ENCODE peak calls at places on chromosomes 16 and 17, in five cellular contexts. K is uterus, L is adrenal gland, T is A549, B is IMR-90. Y is an unnamed sample.

GRCh38 chr16:3112058-3112880 is at the start of gene ZNF205:
- DNase-seq in K (peak), L (peak), T (peak), B (peak), Y (peak)

GRCh38 chr16:17469011-17469741 is 1.6 kb downstream of the XYLT1 start:
- DNase-seq in K (no peak), L (peak), T (no peak), B (peak), Y (peak)

GRCh38 chr17:82092995-82093751 is 4.9 kb downstream of the FASN start:
- DNase-seq in K (no peak), L (no peak), T (no peak), B (no peak), Y (no peak)

GRCh38 chr16:69555437-69555836 is 10.3 kb upstream of the NFAT5 start:
- DNase-seq in K (no peak), L (no peak), T (no peak), B (no peak), Y (no peak)

GRCh38 chr16:22098538-22099255 is 6.4 kb downstream of the VWA3A start:
- DNase-seq in K (no peak), L (peak), T (peak), B (peak), Y (no peak)

GRCh38 chr16:58084635-58085034 is 44.5 kb downstream of the CFAP20 start:
- DNase-seq in K (no peak), L (no peak), T (no peak), B (no peak), Y (no peak)

GRCh38 chr16:75322706-75323105 is 71.3 kb upstream of the BCAR1 start:
- DNase-seq in K (no peak), L (peak), T (no peak), B (peak), Y (no peak)

GRCh38 chr16:57611184-57611583 is 17.2 kb upstream of the ADGRG1 start:
- DNase-seq in K (no peak), L (no peak), T (peak), B (peak), Y (no peak)

GRCh38 chr16:1708768-1709180 is 2.8 kb downstream of the MAPK8IP3 start:
- DNase-seq in K (no peak), L (peak), T (no peak), B (peak), Y (no peak)

GRCh38 chr17:19741832-19742457 is 6.2 kb downstream of the ALDH3A1 start:
- DNase-seq in K (no peak), L (no peak), T (no peak), B (no peak), Y (no peak)

GRCh38 chr16:12951392-12951791 is 50.0 kb downstream of the SHISA9 start:
- DNase-seq in K (no peak), L (no peak), T (no peak), B (no peak), Y (no peak)

GRCh38 chr17:58956997-58957724 is 149.5 kb downstream of the TRIM37 start:
- DNase-seq in K (no peak), L (no peak), T (no peak), B (peak), Y (no peak)

GRCh38 chr16:72312862-72313261 is 140.9 kb upstream of the PMFBP1 start:
- DNase-seq in K (no peak), L (no peak), T (no peak), B (peak), Y (no peak)

GRCh38 chr16:57846078-57846697 is 43.9 kb upstream of the KIFC3 start:
- DNase-seq in K (no peak), L (no peak), T (no peak), B (no peak), Y (no peak)

GRCh38 chr16:30737794-30738648 is 10.2 kb upstream of the PHKG2 start:
- DNase-seq in K (no peak), L (no peak), T (no peak), B (no peak), Y (no peak)

GRCh38 chr16:50762241-50762640 is 20.4 kb downstream of the CYLD start:
- DNase-seq in K (no peak), L (no peak), T (no peak), B (peak), Y (no peak)

GRCh38 chr16:1938316-1938715 is 4.7 kb downstream of the MSRB1 start:
- DNase-seq in K (no peak), L (no peak), T (no peak), B (no peak), Y (no peak)

GRCh38 chr17:8366231-8366630 is 10.3 kb downstream of the KRABD2 start:
- DNase-seq in K (peak), L (peak), T (no peak), B (peak), Y (no peak)

GRCh38 chr17:68627956-68628355 is 26.8 kb upstream of the FAM20A start:
- DNase-seq in K (peak), L (no peak), T (no peak), B (no peak), Y (peak)

GRCh38 chr16:82598766-82599165 is 28.0 kb upstream of the CDH13 start:
- DNase-seq in K (no peak), L (no peak), T (no peak), B (no peak), Y (no peak)

GRCh38 chr17:74840989-74841666 is 18.6 kb downstream of the GRIN2C start:
- DNase-seq in K (peak), L (peak), T (no peak), B (peak), Y (peak)

GRCh38 chr16:3960049-3960809 is 79.7 kb upstream of the CREBBP start:
- DNase-seq in K (no peak), L (no peak), T (peak), B (no peak), Y (no peak)

GRCh38 chr17:50346313-50347086 is 574 bp downstream of the XYLT2 start:
- DNase-seq in K (peak), L (peak), T (peak), B (no peak), Y (peak)

DNA sequence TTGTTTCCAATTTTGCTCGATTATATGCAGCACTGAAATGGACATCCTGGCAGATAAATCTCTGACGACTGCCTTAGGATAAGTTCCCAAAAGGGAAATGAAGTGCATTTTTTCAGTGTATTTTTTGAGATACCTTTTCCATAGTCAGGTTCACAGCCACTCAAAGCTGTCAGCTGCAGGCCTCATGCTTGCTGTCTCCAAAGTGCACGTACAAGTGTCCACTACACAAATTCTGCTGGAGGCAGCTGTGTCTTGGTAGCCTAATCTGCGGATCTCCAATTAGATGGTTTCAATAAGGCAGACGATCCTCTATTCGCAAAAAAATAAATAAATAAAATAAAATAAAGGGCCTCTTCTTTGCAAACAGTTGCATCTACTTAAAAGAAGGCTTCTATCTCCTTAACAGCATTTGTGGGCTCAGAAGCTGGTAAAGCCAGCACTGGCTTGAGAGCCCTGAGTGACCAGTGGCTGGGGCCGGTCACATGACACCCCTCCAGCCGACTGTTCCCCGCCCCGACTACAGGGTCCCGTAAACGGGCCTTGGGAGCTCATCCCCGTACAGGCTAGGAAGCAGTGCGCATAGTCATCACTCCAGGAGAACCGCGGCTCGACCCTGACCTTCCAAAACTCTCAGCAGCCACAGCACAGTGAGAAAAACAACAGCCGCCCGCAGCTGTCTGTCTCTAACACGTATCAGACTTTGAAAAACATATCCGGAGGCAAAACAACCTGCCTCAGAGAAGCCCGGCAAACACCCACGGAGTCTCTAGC is 18.8 kb downstream of the RPH3AL start:
- DNase-seq in K (peak), L (peak), T (no peak), B (peak), Y (peak)
- TF ChIP-seq POLR2A in K (peak), L (peak), T (no peak), B (no peak), Y (peak)

GRCh38 chr16:28925386-28926228 is 569 bp upstream of the RABEP2 start:
- DNase-seq in K (peak), L (peak), T (peak), B (peak), Y (peak)

GRCh38 chr16:28924762-28925385 is at the start of gene RABEP2:
- DNase-seq in K (peak), L (peak), T (peak), B (peak), Y (peak)

GRCh38 chr16:28923231-28923587 is 1.8 kb downstream of the RABEP2 start:
- DNase-seq in K (no peak), L (no peak), T (no peak), B (no peak), Y (no peak)

GRCh38 chr16:28923652-28924398 is 1.2 kb downstream of the RABEP2 start:
- DNase-seq in K (no peak), L (peak), T (no peak), B (no peak), Y (peak)

GRCh38 chr16:28924399-28924761 is 658 bp downstream of the RABEP2 start:
- DNase-seq in K (no peak), L (peak), T (no peak), B (no peak), Y (peak)
- TF ChIP-seq POLR2A in K (no peak), L (no peak), T (no peak), B (no peak), Y (peak)

GRCh38 chr16:70760221-70760620 is 40.7 kb downstream of the VAC14 start:
- DNase-seq in K (no peak), L (no peak), T (no peak), B (no peak), Y (no peak)
- TF ChIP-seq POLR2A in K (no peak), L (no peak), T (no peak), B (no peak), Y (no peak)

GRCh38 chr16:27203429-27204231 is at the start of gene KDM8:
- DNase-seq in K (peak), L (peak), T (peak), B (peak), Y (peak)
- TF ChIP-seq POLR2A in K (peak), L (peak), T (peak), B (peak), Y (peak)

DNA sequence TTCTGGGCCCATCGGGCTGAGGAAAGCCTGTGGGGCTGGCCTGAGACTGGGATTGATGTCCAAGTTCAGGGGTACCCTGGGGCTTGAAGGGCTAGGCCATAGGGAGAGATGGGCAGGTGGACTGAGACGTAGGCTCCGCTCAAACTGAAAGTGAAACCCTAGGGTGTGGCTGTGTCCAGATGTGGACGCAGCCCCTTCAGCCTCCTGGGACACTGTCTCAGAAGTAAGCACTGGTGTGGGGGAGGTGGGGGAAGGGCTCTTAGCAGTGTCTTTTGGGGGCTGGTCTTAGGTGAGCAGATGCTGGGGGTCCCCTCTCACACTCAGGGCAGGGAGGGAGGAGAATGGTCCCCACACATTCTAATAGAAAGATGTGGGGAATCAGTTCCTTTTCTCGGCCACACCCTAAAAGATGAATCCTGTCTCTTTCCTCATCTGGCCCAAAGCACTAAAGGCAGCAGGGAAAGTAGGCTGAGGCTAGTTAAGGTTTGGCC is 5.5 kb downstream of the FMNL1 start:
- DNase-seq in K (no peak), L (no peak), T (no peak), B (no peak), Y (peak)
- TF ChIP-seq POLR2A in K (no peak), L (no peak), T (no peak), B (no peak), Y (no peak)

GRCh38 chr17:32382526-32383223 is 32.7 kb downstream of the ZNF207 start:
- DNase-seq in K (no peak), L (no peak), T (no peak), B (no peak), Y (no peak)
- TF ChIP-seq POLR2A in K (no peak), L (no peak), T (no peak), B (no peak), Y (no peak)

GRCh38 chr17:28357061-28357900 is at the start of gene POLDIP2:
- DNase-seq in K (peak), L (peak), T (peak), B (peak), Y (peak)
- TF ChIP-seq POLR2A in K (peak), L (peak), T (peak), B (peak), Y (peak)

DNA sequence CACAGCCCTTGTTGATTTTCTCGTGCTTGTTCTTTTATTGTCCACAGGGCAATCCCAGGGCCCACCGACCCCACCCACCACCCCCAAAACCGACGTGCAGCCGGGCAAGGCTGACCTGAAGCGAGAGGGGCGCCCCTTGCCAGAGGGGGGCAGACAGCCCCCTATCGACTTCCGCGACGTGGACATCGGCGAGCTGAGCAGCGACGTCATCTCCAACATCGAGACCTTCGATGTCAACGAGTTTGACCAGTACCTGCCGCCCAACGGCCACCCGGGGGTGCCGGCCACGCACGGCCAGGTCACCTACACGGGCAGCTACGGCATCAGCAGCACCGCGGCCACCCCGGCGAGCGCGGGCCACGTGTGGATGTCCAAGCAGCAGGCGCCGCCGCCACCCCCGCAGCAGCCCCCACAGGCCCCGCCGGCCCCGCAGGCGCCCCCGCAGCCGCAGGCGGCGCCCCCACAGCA is 2.7 kb downstream of the SOX9 start:
- DNase-seq in K (no peak), L (no peak), T (no peak), B (no peak), Y (no peak)
- TF ChIP-seq POLR2A in K (no peak), L (no peak), T (no peak), B (no peak), Y (no peak)

GRCh38 chr17:40190197-40191021 is 13.1 kb downstream of the RAPGEFL1 start:
- DNase-seq in K (no peak), L (no peak), T (peak), B (no peak), Y (no peak)

GRCh38 chr17:40191237-40192208 is 14.3 kb downstream of the RAPGEFL1 start:
- DNase-seq in K (peak), L (peak), T (peak), B (peak), Y (peak)

GRCh38 chr17:40182606-40183005 is 5.3 kb downstream of the RAPGEFL1 start:
- DNase-seq in K (no peak), L (no peak), T (no peak), B (no peak), Y (no peak)

GRCh38 chr17:40188694-40189093 is 11.4 kb downstream of the RAPGEFL1 start:
- DNase-seq in K (no peak), L (no peak), T (no peak), B (no peak), Y (no peak)

DNA sequence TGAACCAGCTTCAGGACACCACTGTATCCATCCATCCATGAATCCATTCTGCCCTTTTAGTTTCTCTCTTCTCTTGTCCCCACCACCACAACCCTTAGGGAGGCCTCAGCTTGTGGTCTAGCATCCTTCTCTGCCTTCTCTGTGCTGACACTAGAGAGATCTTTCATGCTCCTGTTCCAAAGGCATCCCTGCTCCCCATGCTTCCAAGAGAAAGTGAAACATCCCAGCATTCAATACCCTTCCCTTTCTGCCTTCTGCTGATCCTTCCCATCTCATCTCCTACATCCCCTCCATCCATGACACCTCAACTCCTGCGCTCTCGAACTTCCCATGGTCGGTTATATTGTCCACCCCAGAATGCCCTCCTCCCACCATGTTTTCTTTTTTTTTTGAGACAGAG is 10.0 kb downstream of the RAPGEFL1 start:
- DNase-seq in K (no peak), L (no peak), T (no peak), B (no peak), Y (no peak)
- TF ChIP-seq POLR2A in K (no peak), L (no peak), T (no peak), B (no peak), Y (no peak)

GRCh38 chr16:89506113-89506504 is 2.1 kb upstream of the SPG7 start:
- DNase-seq in K (no peak), L (no peak), T (no peak), B (no peak), Y (no peak)

GRCh38 chr16:89504061-89504460 is 4.1 kb upstream of the SPG7 start:
- DNase-seq in K (no peak), L (no peak), T (no peak), B (no peak), Y (no peak)

GRCh38 chr16:89506791-89507191 is 1.4 kb upstream of the SPG7 start:
- DNase-seq in K (no peak), L (no peak), T (no peak), B (no peak), Y (no peak)

GRCh38 chr16:89507219-89507833 is 877 bp upstream of the SPG7 start:
- DNase-seq in K (no peak), L (no peak), T (no peak), B (no peak), Y (no peak)

DNA sequence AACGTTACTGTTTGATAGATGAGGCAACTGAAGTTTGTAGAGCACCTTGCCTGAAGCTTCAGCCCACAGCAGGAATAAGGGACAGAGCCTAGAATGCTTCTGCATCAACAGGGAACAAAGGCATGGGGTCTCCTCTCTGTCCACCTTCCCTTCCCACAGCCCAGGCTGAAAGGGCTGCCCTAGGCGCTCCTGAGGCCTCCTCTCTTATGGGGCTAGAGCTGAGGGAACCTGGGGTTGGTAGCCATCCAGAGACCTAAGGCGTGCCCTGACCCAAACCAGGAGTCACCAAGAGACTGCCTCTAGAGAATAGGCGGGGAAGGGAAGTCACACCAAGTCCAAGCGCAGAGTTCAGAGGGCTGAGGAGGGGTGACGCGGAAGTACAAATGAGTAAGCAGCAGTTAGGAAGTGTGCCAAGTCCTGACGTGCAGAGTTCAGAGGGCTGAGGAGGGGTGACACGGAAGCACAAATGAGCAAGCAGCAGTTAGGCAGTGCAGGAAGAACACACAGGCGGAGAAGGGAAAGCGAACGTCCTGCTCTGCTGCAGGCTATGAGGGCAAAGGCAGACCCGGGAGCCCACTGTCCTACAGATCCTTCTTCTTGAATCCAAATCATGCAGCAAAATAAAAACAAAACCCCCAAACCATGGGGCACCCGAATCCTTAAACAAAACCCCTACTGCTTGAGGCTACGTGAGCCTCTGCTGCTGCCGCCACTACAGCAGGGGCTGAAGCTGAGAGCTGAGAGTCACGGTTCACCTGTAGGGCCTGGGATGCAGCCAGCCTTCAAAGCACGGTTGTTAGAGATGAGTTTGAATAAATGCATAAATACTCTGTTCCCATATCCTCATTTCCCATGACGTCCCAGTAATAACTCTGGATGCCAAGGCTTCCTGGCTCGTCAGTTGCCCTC is 2.7 kb upstream of the SPG7 start:
- DNase-seq in K (peak), L (peak), T (peak), B (peak), Y (peak)
- TF ChIP-seq POLR2A in K (peak), L (peak), T (peak), B (peak), Y (peak)

Y was measured in transverse colon.